ENCODE peak calls at places on chromosomes 7 and 10, in eight cellular contexts. V is hepatocyte; P is natural killer cell treated with Interleukin-12 subunit alpha and Interleukin-12 subunit beta and Interleukin-15 and Interleukin-18, amount 100 ng/mL, for 72 hours; C is NCI-H1105 treated with DMSO at 0.1 percent for 48 hours; F is left colon; T is CD8-positive, alpha-beta memory T cell; I is HTR-8/SVneo; S is OCI-LY7. K is an unnamed sample.

GRCh38 chr7:139722604-139723003 is 55.2 kb downstream of the HIPK2 start:
- DNase-seq in V (no peak), P (peak; percentile 15), C (no peak), F (peak; percentile 1), T (no peak), I (no peak), S (no peak), K (no peak)

GRCh38 chr10:59926086-59926485 is 19.7 kb upstream of the CCDC6 start:
- DNase-seq in V (no peak), P (no peak), C (no peak), F (no peak), T (no peak), I (no peak), S (no peak), K (no peak)

GRCh38 chr10:43202224-43202656 is 64.0 kb downstream of the CSGALNACT2 start:
- DNase-seq in V (peak; percentile 61), P (no peak), C (no peak), F (peak; percentile 51), T (peak; percentile 42), I (no peak), S (peak; percentile 69), K (no peak)

GRCh38 chr7:104444019-104444418 is 115.6 kb downstream of the LHFPL3 start:
- DNase-seq in V (no peak), P (no peak), C (no peak), F (no peak), T (no peak), I (no peak), S (no peak), K (no peak)

GRCh38 chr7:50531928-50532327 is 33.3 kb downstream of the DDC start:
- DNase-seq in V (peak; percentile 4), P (no peak), C (peak; percentile 97), F (no peak), T (no peak), I (no peak), S (no peak), K (no peak)

GRCh38 chr10:119209736-119210355 is 2.5 kb downstream of the GRK5 start:
- DNase-seq in V (no peak), P (no peak), C (no peak), F (no peak), T (no peak), I (no peak), S (no peak), K (no peak)

GRCh38 chr7:80105706-80106408 is 28.8 kb upstream of the GNAI1 start:
- DNase-seq in V (no peak), P (no peak), C (no peak), F (no peak), T (no peak), I (no peak), S (no peak), K (no peak)

GRCh38 chr10:79176949-79177602 is 108.3 kb downstream of the ZMIZ1 start:
- DNase-seq in V (no peak), P (no peak), C (no peak), F (no peak), T (no peak), I (no peak), S (peak; percentile 19), K (no peak)

GRCh38 chr7:5793361-5794072 is 12.1 kb upstream of the RNF216 start:
- DNase-seq in V (no peak), P (no peak), C (no peak), F (no peak), T (no peak), I (no peak), S (no peak), K (no peak)

GRCh38 chr10:18205098-18205834 is 65.0 kb downstream of the CACNB2 start:
- DNase-seq in V (no peak), P (no peak), C (no peak), F (no peak), T (no peak), I (no peak), S (no peak), K (no peak)

GRCh38 chr7:10910447-10910846 is 63.2 kb upstream of the PHF14 start:
- DNase-seq in V (no peak), P (no peak), C (no peak), F (no peak), T (no peak), I (no peak), S (no peak), K (no peak)

GRCh38 chr7:11428877-11429617 is 403.0 kb downstream of the THSD7A start:
- DNase-seq in V (no peak), P (no peak), C (no peak), F (no peak), T (no peak), I (no peak), S (no peak), K (no peak)

GRCh38 chr10:28375399-28376354 is 72.8 kb upstream of the MPP7 start:
- DNase-seq in V (peak; percentile 51), P (no peak), C (no peak), F (no peak), T (no peak), I (peak; percentile 39), S (no peak), K (peak; percentile 88)

GRCh38 chr10:8066146-8066545 is 11.7 kb downstream of the GATA3 start:
- DNase-seq in V (no peak), P (no peak), C (no peak), F (no peak), T (no peak), I (no peak), S (no peak), K (no peak)

GRCh38 chr7:1663857-1664651 is 6.0 kb upstream of the ELFN1 start:
- DNase-seq in V (peak; percentile 14), P (no peak), C (no peak), F (no peak), T (no peak), I (no peak), S (no peak), K (no peak)

GRCh38 chr7:158054611-158055010 is 533.0 kb downstream of the PTPRN2 start:
- DNase-seq in V (no peak), P (peak; percentile 42), C (no peak), F (no peak), T (no peak), I (no peak), S (no peak), K (no peak)

GRCh38 chr10:117268258-117268657 is 27.3 kb downstream of the SLC18A2 start:
- DNase-seq in V (no peak), P (no peak), C (no peak), F (no peak), T (no peak), I (no peak), S (no peak), K (no peak)